ENCODE peak calls at places on chromosomes 4 and X, in eight cellular contexts. H is psoas muscle; I is CD8-positive, alpha-beta T cell; W is heart right ventricle; M is Peyer's patch; K is IMR-90; V is left ventricle myocardium inferior; X is cardiac muscle cell. Q is an unnamed sample. For H3K36me3, the result is how much of the 10 kb centered on the place peaks cover.

GRCh38 chr4:54359919-54360650 is 131.0 kb downstream of the PDGFRA start:
- DNase-seq in H (no peak), I (no peak), W (no peak), M (no peak), K (no peak), V (no peak), X (no peak), Q (no peak)

GRCh38 chrX:12949927-12950656 is 24.8 kb upstream of the TMSB4X start:
- DNase-seq in H (peak), I (peak), W (peak), M (peak), K (peak), V (peak), X (peak), Q (peak)

GRCh38 chrX:31483336-31483735 is 411.5 kb upstream of the FTHL17 start:
- DNase-seq in H (no peak), I (no peak), W (no peak), M (no peak), K (peak), V (no peak), X (peak), Q (no peak)

GRCh38 chrX:77160301-77160700 is 286.9 kb upstream of the FGF16 start:
- DNase-seq in H (no peak), I (peak), W (no peak), M (no peak), K (no peak), V (no peak), X (no peak), Q (peak)

GRCh38 chr4:44583393-44583792 is 68.0 kb downstream of the YIPF7 start:
- DNase-seq in H (no peak), I (no peak), W (no peak), M (no peak), K (no peak), V (no peak), X (no peak), Q (no peak)

GRCh38 chr4:186643501-186644315 is 79.9 kb downstream of the FAT1 start:
- DNase-seq in H (no peak), I (no peak), W (no peak), M (no peak), K (peak), V (no peak), X (peak), Q (no peak)

GRCh38 chr4:174524242-174524641 is 2.0 kb upstream of the HPGD start:
- DNase-seq in H (no peak), I (no peak), W (no peak), M (no peak), K (no peak), V (no peak), X (no peak), Q (no peak)

GRCh38 chr4:106690487-106690886 is 321.9 kb upstream of the GIMD1 start:
- DNase-seq in H (no peak), I (no peak), W (no peak), M (no peak), K (peak), V (no peak), X (peak), Q (no peak)

GRCh38 chrX:26192204-26192603 is at the start of gene MAGEB6:
- DNase-seq in H (no peak), I (no peak), W (no peak), M (no peak), K (no peak), V (no peak), X (no peak), Q (no peak)

GRCh38 chr4:142129931-142130330 is 493.5 kb downstream of the IL15 start:
- DNase-seq in H (no peak), I (no peak), W (no peak), M (no peak), K (no peak), V (no peak), X (no peak), Q (no peak)

GRCh38 chr4:176443117-176443516 is 123.4 kb downstream of the SPCS3 start:
- DNase-seq in H (no peak), I (no peak), W (no peak), M (no peak), K (peak), V (no peak), X (peak), Q (no peak)

GRCh38 chr4:182190306-182190705 is 52.9 kb upstream of the TENM3 start:
- DNase-seq in H (no peak), I (no peak), W (no peak), M (no peak), K (no peak), V (no peak), X (peak), Q (no peak)

GRCh38 chr4:65668201-65669007 is 1.9 kb downstream of the EPHA5 start:
- DNase-seq in H (no peak), I (no peak), W (no peak), M (no peak), K (no peak), V (no peak), X (no peak), Q (no peak)

GRCh38 chrX:54423161-54423888 is 16.9 kb upstream of the TSR2 start:
- DNase-seq in H (no peak), I (no peak), W (no peak), M (no peak), K (no peak), V (no peak), X (peak), Q (no peak)

GRCh38 chr4:133156096-133156495 is 7.0 kb downstream of the PCDH10 start:
- DNase-seq in H (no peak), I (no peak), W (no peak), M (no peak), K (no peak), V (no peak), X (no peak), Q (no peak)

GRCh38 chr4:149441338-149441737 is 374.3 kb downstream of the IQCM start:
- DNase-seq in H (no peak), I (no peak), W (no peak), M (no peak), K (peak), V (no peak), X (peak), Q (no peak)

GRCh38 chr4:153115322-153116100 is 88.7 kb upstream of the TRIM2 start:
- DNase-seq in H (no peak), I (peak), W (peak), M (peak), K (peak), V (no peak), X (peak), Q (peak)

GRCh38 chr4:183314806-183315205 is 5.3 kb downstream of the CLDN22 start:
- DNase-seq in H (no peak), I (no peak), W (no peak), M (no peak), K (no peak), V (no peak), X (no peak), Q (no peak)

GRCh38 chr4:104491396-104491821 is 3.3 kb downstream of the CXXC4 start:
- DNase-seq in H (peak), I (peak), W (peak), M (peak), K (no peak), V (peak), X (peak), Q (peak)

GRCh38 chr4:138734746-138735145 is 280.8 kb upstream of the NOCT start:
- DNase-seq in H (no peak), I (no peak), W (no peak), M (no peak), K (peak), V (no peak), X (peak), Q (no peak)

GRCh38 chrX:154748712-154749339 is 2.1 kb downstream of the GAB3 start:
- DNase-seq in H (no peak), I (peak), W (peak), M (no peak), K (peak), V (no peak), X (peak), Q (no peak)

GRCh38 chrX:124280294-124280902 is 52.1 kb upstream of the TEX13D start:
- DNase-seq in H (no peak), I (no peak), W (no peak), M (no peak), K (no peak), V (no peak), X (no peak), Q (no peak)

GRCh38 chrX:124274438-124275166 is 57.9 kb upstream of the TEX13D start:
- DNase-seq in H (no peak), I (no peak), W (peak), M (no peak), K (no peak), V (peak), X (no peak), Q (no peak)

DNA sequence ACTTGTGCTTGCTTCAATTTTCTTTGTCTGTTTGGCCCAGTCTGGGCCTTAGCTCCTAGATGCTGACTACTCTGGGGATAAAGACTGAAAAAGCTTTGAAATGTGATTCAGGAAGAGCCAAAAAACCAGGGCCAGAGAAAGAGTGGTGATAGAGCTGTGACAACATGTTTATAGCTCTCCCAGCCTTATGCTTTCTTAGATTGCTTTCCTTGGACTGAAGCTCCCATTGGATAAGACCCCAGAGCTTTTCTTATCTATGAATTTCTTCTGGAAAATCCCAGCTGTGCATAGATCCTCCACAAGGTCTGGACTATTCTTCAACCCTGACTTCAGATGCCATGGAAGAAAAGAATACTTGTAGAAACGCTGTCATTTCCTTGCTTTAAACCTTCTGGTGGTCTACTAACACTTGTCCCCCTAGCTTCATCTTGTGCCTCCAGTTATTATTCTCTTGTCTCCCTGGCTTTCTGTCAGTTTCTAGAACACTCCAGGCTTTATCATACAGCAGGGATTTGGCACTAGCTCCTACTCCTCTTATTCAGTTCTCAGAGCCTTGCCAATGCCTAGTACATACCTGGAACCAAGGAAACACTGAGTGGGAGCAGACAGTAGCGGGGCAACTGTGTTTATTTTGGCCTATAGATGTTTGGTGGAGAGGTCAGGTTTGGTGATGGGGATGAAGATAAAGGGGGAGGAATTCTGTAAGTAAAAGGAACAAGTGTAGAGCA is 57.1 kb upstream of the TEX13D start:
- DNase-seq in H (no peak), I (no peak), W (peak), M (no peak), K (no peak), V (no peak), X (no peak), Q (no peak)
- H3K36me3 ChIP-seq in H (under half), I (under half), W (under half), M (under half), K (under half), V (under half), X (under half), Q (under half)

GRCh38 chr4:15778742-15779231 is 659 bp downstream of the CD38 start:
- DNase-seq in H (peak), I (peak), W (peak), M (peak), K (no peak), V (peak), X (peak), Q (peak)

GRCh38 chr4:15776871-15777648 is 1.1 kb upstream of the CD38 start:
- DNase-seq in H (no peak), I (no peak), W (peak), M (no peak), K (no peak), V (no peak), X (no peak), Q (no peak)

GRCh38 chr4:15779336-15779735 is 1.2 kb downstream of the CD38 start:
- DNase-seq in H (peak), I (no peak), W (peak), M (peak), K (peak), V (peak), X (peak), Q (no peak)

GRCh38 chr4:15778191-15778741 is at the start of gene CD38:
- DNase-seq in H (peak), I (peak), W (peak), M (peak), K (no peak), V (peak), X (peak), Q (peak)

GRCh38 chr4:15777697-15778096 is 431 bp upstream of the CD38 start:
- DNase-seq in H (no peak), I (no peak), W (no peak), M (no peak), K (no peak), V (no peak), X (no peak), Q (no peak)
- H3K4me3 ChIP-seq in H (peak), I (peak), W (no peak), M (peak), K (no peak), V (peak), X (no peak), Q (peak)

GRCh38 chrX:14712096-14712495 is 160.8 kb downstream of the FANCB start:
- DNase-seq in H (no peak), I (no peak), W (no peak), M (no peak), K (no peak), V (no peak), X (no peak), Q (no peak)
- TF ChIP-seq CTCF in H (no peak), I (no peak), W (no peak), M (no peak), K (peak), V (no peak), X (no peak), Q (no peak)

GRCh38 chrX:133375558-133376340 is 39.5 kb downstream of the GPC4 start:
- DNase-seq in H (peak), I (no peak), W (peak), M (no peak), K (no peak), V (peak), X (peak), Q (no peak)
- H3K36me3 ChIP-seq in H (under half), I (under half), W (under half), M (under half), K (under half), V (under half), X (under half), Q (under half)

DNA sequence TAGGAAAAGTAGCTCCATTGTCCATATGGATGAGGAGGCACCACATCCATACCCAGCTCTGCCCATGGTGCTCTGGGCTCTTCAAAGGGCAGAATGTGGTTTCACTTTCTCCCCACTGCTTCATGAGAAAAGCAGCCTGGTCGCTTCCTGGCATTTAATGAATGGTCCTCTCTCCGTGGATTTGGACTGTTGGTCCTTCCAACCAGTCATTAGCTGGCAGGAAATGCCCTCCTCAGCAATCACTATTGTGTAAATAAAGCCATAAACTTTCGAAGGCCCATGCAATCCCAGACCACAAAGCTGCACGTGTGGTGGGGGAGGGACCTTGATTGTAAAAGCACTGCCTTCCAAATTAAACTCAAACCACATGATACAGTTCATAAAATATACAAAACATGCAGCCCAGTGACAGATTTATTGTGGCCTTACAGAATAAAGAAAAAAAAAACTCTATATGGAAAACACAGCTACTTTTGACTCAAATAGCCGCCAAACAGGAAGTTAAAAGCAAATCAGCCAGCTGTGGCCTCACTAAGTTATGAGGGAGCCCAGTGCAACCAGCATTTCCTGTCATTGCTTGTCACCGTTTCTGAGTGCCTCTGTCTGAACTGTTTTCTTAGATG is 8.1 kb downstream of the MBNL3 start:
- DNase-seq in H (peak), I (peak), W (peak), M (peak), K (peak), V (no peak), X (peak), Q (peak)
- H3K4me3 ChIP-seq in H (peak), I (peak), W (no peak), M (peak), K (peak), V (peak), X (no peak), Q (peak)

GRCh38 chrX:38985375-38985774 is 184.1 kb downstream of the MID1IP1 start:
- DNase-seq in H (no peak), I (peak), W (no peak), M (no peak), K (peak), V (no peak), X (peak), Q (no peak)
- TF ChIP-seq CTCF in H (peak), I (no peak), W (peak), M (peak), K (peak), V (peak), X (peak), Q (no peak)